ENCODE peak calls at places on chromosomes 1 and 21, in six cellular contexts. X is HT-29; E is A172; K is naive thymus-derived CD4-positive, alpha-beta T cell; B is GM10248; L is dermis microvascular lymphatic vessel endothelial cell. N is an unnamed sample.

GRCh38 chr21:36065497-36066036 is 4.3 kb upstream of the CBR1 start:
- DNase-seq in X (peak), E (peak), K (no peak), B (no peak), L (peak), N (no peak)

GRCh38 chr1:156926175-156926574 is 5.7 kb downstream of the LRRC71 start:
- DNase-seq in X (peak), E (peak), K (no peak), B (no peak), L (no peak), N (no peak)

GRCh38 chr1:36894824-36895223 is 139.5 kb downstream of the GRIK3 start:
- DNase-seq in X (no peak), E (no peak), K (no peak), B (no peak), L (no peak), N (no peak)

GRCh38 chr1:53821380-53821779 is 16.7 kb downstream of the NDC1 start:
- DNase-seq in X (peak), E (no peak), K (no peak), B (no peak), L (no peak), N (no peak)

GRCh38 chr1:33299461-33300155 is 21.3 kb downstream of the A3GALT2 start:
- DNase-seq in X (no peak), E (no peak), K (no peak), B (no peak), L (no peak), N (peak)

GRCh38 chr1:164064501-164064900 is 494.5 kb upstream of the PBX1 start:
- DNase-seq in X (peak), E (no peak), K (no peak), B (no peak), L (no peak), N (no peak)

GRCh38 chr1:200075938-200076546 is 48.5 kb downstream of the NR5A2 start:
- DNase-seq in X (peak), E (peak), K (no peak), B (no peak), L (peak), N (no peak)

GRCh38 chr1:1189071-1189470 is 15.4 kb downstream of the TTLL10 start:
- DNase-seq in X (no peak), E (no peak), K (no peak), B (no peak), L (no peak), N (no peak)

GRCh38 chr21:34548782-34549376 is 36.9 kb upstream of the KCNE1 start:
- DNase-seq in X (no peak), E (no peak), K (no peak), B (no peak), L (no peak), N (no peak)

GRCh38 chr1:72282690-72283203 is 408 bp upstream of the NEGR1 start:
- DNase-seq in X (peak), E (peak), K (peak), B (peak), L (peak), N (peak)

GRCh38 chr21:43712268-43712942 is 6.5 kb upstream of the PDXK start:
- DNase-seq in X (peak), E (peak), K (no peak), B (no peak), L (no peak), N (no peak)

N was measured in spleen.